ENCODE peak calls at places on chromosomes 1 and 21, in nine cellular contexts. One of them, this sample, is unnamed.
A peak's percentile ranks its signal among the peaks of the same experiment; 100 is the strongest.

GRCh38 chr1:9417695-9418094 is 121.6 kb upstream of the SLC25A33 start:
- DNase-seq in fibroblast of the aortic adventitia: no peak
- DNase-seq in HS-5: no peak
- DNase-seq in endothelial cell: no peak
- DNase-seq in NAMALWA: no peak
- DNase-seq in tibial nerve: no peak
- DNase-seq in iPS-NIHi11: no peak
- DNase-seq in A549: no peak
- DNase-seq in cardiac fibroblast: no peak
- DNase-seq in this sample: no peak

GRCh38 chr1:39047374-39048229 is 21.5 kb downstream of the NDUFS5 start:
- DNase-seq in tibial nerve: peak; percentile 41
- DNase-seq in endothelial cell: no peak
- DNase-seq in NAMALWA: peak; percentile 36
- DNase-seq in iPS-NIHi11: no peak
- DNase-seq in fibroblast of the aortic adventitia: peak; percentile 95
- DNase-seq in cardiac fibroblast: peak; percentile 97
- DNase-seq in A549: no peak
- DNase-seq in HS-5: peak; percentile 52
- DNase-seq in this sample: no peak

GRCh38 chr1:28905921-28906666 is 8.3 kb upstream of the EPB41 start:
- DNase-seq in fibroblast of the aortic adventitia: no peak
- DNase-seq in iPS-NIHi11: no peak
- DNase-seq in HS-5: no peak
- DNase-seq in NAMALWA: no peak
- DNase-seq in cardiac fibroblast: no peak
- DNase-seq in A549: no peak
- DNase-seq in tibial nerve: no peak
- DNase-seq in endothelial cell: no peak
- DNase-seq in this sample: no peak

GRCh38 chr1:103516693-103517092 is 8.8 kb upstream of the RNPC3 start:
- DNase-seq in A549: no peak
- DNase-seq in endothelial cell: no peak
- DNase-seq in tibial nerve: no peak
- DNase-seq in fibroblast of the aortic adventitia: peak; percentile 71
- DNase-seq in iPS-NIHi11: no peak
- DNase-seq in NAMALWA: no peak
- DNase-seq in HS-5: peak; percentile 48
- DNase-seq in cardiac fibroblast: no peak
- DNase-seq in this sample: no peak

GRCh38 chr21:43355196-43355924 is 71.6 kb downstream of the SIK1 start:
- DNase-seq in NAMALWA: no peak
- DNase-seq in fibroblast of the aortic adventitia: no peak
- DNase-seq in HS-5: no peak
- DNase-seq in tibial nerve: no peak
- DNase-seq in A549: no peak
- DNase-seq in endothelial cell: no peak
- DNase-seq in cardiac fibroblast: no peak
- DNase-seq in iPS-NIHi11: no peak
- DNase-seq in this sample: no peak

GRCh38 chr1:91883470-91883869 is 2.5 kb downstream of the TGFBR3 start:
- DNase-seq in fibroblast of the aortic adventitia: peak; percentile 69
- DNase-seq in tibial nerve: no peak
- DNase-seq in HS-5: no peak
- DNase-seq in A549: peak; percentile 50
- DNase-seq in NAMALWA: peak; percentile 58
- DNase-seq in endothelial cell: no peak
- DNase-seq in iPS-NIHi11: no peak
- DNase-seq in cardiac fibroblast: peak; percentile 66
- DNase-seq in this sample: no peak

GRCh38 chr1:45952072-45952471 is 148.7 kb downstream of the MAST2 start:
- DNase-seq in iPS-NIHi11: no peak
- DNase-seq in NAMALWA: no peak
- DNase-seq in A549: no peak
- DNase-seq in tibial nerve: no peak
- DNase-seq in HS-5: no peak
- DNase-seq in fibroblast of the aortic adventitia: no peak
- DNase-seq in cardiac fibroblast: no peak
- DNase-seq in endothelial cell: no peak
- DNase-seq in this sample: no peak

GRCh38 chr1:100628631-100629081 is 90.7 kb downstream of the GPR88 start:
- DNase-seq in iPS-NIHi11: no peak
- DNase-seq in A549: no peak
- DNase-seq in fibroblast of the aortic adventitia: no peak
- DNase-seq in HS-5: no peak
- DNase-seq in cardiac fibroblast: no peak
- DNase-seq in tibial nerve: no peak
- DNase-seq in NAMALWA: no peak
- DNase-seq in endothelial cell: no peak
- DNase-seq in this sample: no peak

GRCh38 chr1:10904396-10905358 is 107.8 kb upstream of the TARDBP start:
- DNase-seq in fibroblast of the aortic adventitia: no peak
- DNase-seq in HS-5: no peak
- DNase-seq in endothelial cell: no peak
- DNase-seq in iPS-NIHi11: peak; percentile 5
- DNase-seq in cardiac fibroblast: peak; percentile 54
- DNase-seq in tibial nerve: no peak
- DNase-seq in NAMALWA: no peak
- DNase-seq in A549: no peak
- DNase-seq in this sample: peak; percentile 84

GRCh38 chr1:172397221-172397620 is 23.3 kb upstream of the C1orf105 start:
- DNase-seq in HS-5: no peak
- DNase-seq in endothelial cell: no peak
- DNase-seq in A549: no peak
- DNase-seq in fibroblast of the aortic adventitia: peak; percentile 85
- DNase-seq in iPS-NIHi11: no peak
- DNase-seq in NAMALWA: no peak
- DNase-seq in tibial nerve: no peak
- DNase-seq in cardiac fibroblast: peak; percentile 57
- DNase-seq in this sample: no peak

GRCh38 chr1:92538048-92538412 is 51.3 kb upstream of the GFI1 start:
- DNase-seq in tibial nerve: no peak
- DNase-seq in A549: no peak
- DNase-seq in fibroblast of the aortic adventitia: no peak
- DNase-seq in NAMALWA: peak; percentile 44
- DNase-seq in HS-5: no peak
- DNase-seq in iPS-NIHi11: no peak
- DNase-seq in cardiac fibroblast: no peak
- DNase-seq in endothelial cell: no peak
- DNase-seq in this sample: no peak

GRCh38 chr1:230167419-230167852 is 100.4 kb downstream of the GALNT2 start:
- DNase-seq in A549: peak; percentile 62
- DNase-seq in fibroblast of the aortic adventitia: peak; percentile 45
- DNase-seq in endothelial cell: peak; percentile 13
- DNase-seq in cardiac fibroblast: peak; percentile 58
- DNase-seq in NAMALWA: peak; percentile 78
- DNase-seq in iPS-NIHi11: peak; percentile 73
- DNase-seq in HS-5: no peak
- DNase-seq in tibial nerve: no peak
- DNase-seq in this sample: no peak

GRCh38 chr1:98406346-98407088 is 255.0 kb upstream of the SNX7 start:
- DNase-seq in NAMALWA: peak; percentile 4
- DNase-seq in tibial nerve: no peak
- DNase-seq in iPS-NIHi11: no peak
- DNase-seq in endothelial cell: no peak
- DNase-seq in HS-5: no peak
- DNase-seq in cardiac fibroblast: no peak
- DNase-seq in A549: no peak
- DNase-seq in fibroblast of the aortic adventitia: no peak
- DNase-seq in this sample: no peak

GRCh38 chr1:95640746-95641145 is 406.7 kb downstream of the RWDD3 start:
- DNase-seq in fibroblast of the aortic adventitia: no peak
- DNase-seq in cardiac fibroblast: peak; percentile 16
- DNase-seq in tibial nerve: peak; percentile 34
- DNase-seq in iPS-NIHi11: no peak
- DNase-seq in A549: no peak
- DNase-seq in endothelial cell: no peak
- DNase-seq in NAMALWA: no peak
- DNase-seq in HS-5: no peak
- DNase-seq in this sample: no peak

GRCh38 chr1:158084747-158085146 is 91.3 kb downstream of the KIRREL1 start:
- DNase-seq in tibial nerve: no peak
- DNase-seq in A549: no peak
- DNase-seq in fibroblast of the aortic adventitia: no peak
- DNase-seq in iPS-NIHi11: no peak
- DNase-seq in HS-5: no peak
- DNase-seq in cardiac fibroblast: no peak
- DNase-seq in endothelial cell: no peak
- DNase-seq in NAMALWA: no peak
- DNase-seq in this sample: no peak